ENCODE peak calls at places on chromosomes 2 and 18, in six cellular contexts. One of them, this sample, is unnamed.

GRCh38 chr2:187702157-187702556 is 147.9 kb upstream of the TFPI start:
- DNase-seq in T1000: no peak
- DNase-seq in WTC11: no peak
- DNase-seq in WERI-Rb-1: no peak
- DNase-seq in activated CD8-positive, alpha-beta memory T cell treated with anti-CD3 and anti-CD28 coated beads for 48 hours: no peak
- DNase-seq in transverse colon: no peak
- DNase-seq in this sample: no peak

GRCh38 chr2:170073288-170073687 is 104.7 kb upstream of the MYO3B start:
- DNase-seq in T1000: no peak
- DNase-seq in WTC11: no peak
- DNase-seq in WERI-Rb-1: no peak
- DNase-seq in activated CD8-positive, alpha-beta memory T cell treated with anti-CD3 and anti-CD28 coated beads for 48 hours: no peak
- DNase-seq in transverse colon: peak; percentile 16
- DNase-seq in this sample: no peak

GRCh38 chr18:13120967-13121586 is 97.5 kb upstream of the LDLRAD4 start:
- DNase-seq in T1000: no peak
- DNase-seq in WTC11: no peak
- DNase-seq in WERI-Rb-1: no peak
- DNase-seq in activated CD8-positive, alpha-beta memory T cell treated with anti-CD3 and anti-CD28 coated beads for 48 hours: no peak
- DNase-seq in transverse colon: no peak
- DNase-seq in this sample: no peak

GRCh38 chr2:68452168-68452890 is 14.8 kb downstream of the FBXO48 start:
- DNase-seq in T1000: no peak
- DNase-seq in WTC11: no peak
- DNase-seq in WERI-Rb-1: no peak
- DNase-seq in activated CD8-positive, alpha-beta memory T cell treated with anti-CD3 and anti-CD28 coated beads for 48 hours: no peak
- DNase-seq in transverse colon: no peak
- DNase-seq in this sample: no peak

GRCh38 chr18:75408554-75409506 is 18.7 kb downstream of the SMIM21 start:
- DNase-seq in T1000: peak; percentile 73
- DNase-seq in WTC11: no peak
- DNase-seq in WERI-Rb-1: no peak
- DNase-seq in activated CD8-positive, alpha-beta memory T cell treated with anti-CD3 and anti-CD28 coated beads for 48 hours: peak; percentile 6
- DNase-seq in transverse colon: no peak
- DNase-seq in this sample: no peak

GRCh38 chr2:240510513-240511210 is 47.1 kb downstream of the ANKMY1 start:
- DNase-seq in T1000: no peak
- DNase-seq in WTC11: no peak
- DNase-seq in WERI-Rb-1: no peak
- DNase-seq in activated CD8-positive, alpha-beta memory T cell treated with anti-CD3 and anti-CD28 coated beads for 48 hours: no peak
- DNase-seq in transverse colon: no peak
- DNase-seq in this sample: peak; percentile 8

GRCh38 chr18:9428301-9428706 is 47.0 kb upstream of the RALBP1 start:
- DNase-seq in T1000: no peak
- DNase-seq in WTC11: no peak
- DNase-seq in WERI-Rb-1: no peak
- DNase-seq in activated CD8-positive, alpha-beta memory T cell treated with anti-CD3 and anti-CD28 coated beads for 48 hours: no peak
- DNase-seq in transverse colon: no peak
- DNase-seq in this sample: no peak

GRCh38 chr2:82748653-82749052 is 1710.4 kb downstream of the SUCLG1 start:
- DNase-seq in T1000: no peak
- DNase-seq in WTC11: no peak
- DNase-seq in WERI-Rb-1: no peak
- DNase-seq in activated CD8-positive, alpha-beta memory T cell treated with anti-CD3 and anti-CD28 coated beads for 48 hours: no peak
- DNase-seq in transverse colon: no peak
- DNase-seq in this sample: no peak

This sample was measured in D341Med.